ENCODE peak calls at places on chromosomes 3 and 15, in four cellular contexts. One of them, this sample, is unnamed.

GRCh38 chr3:106206165-106206564 is 337.4 kb upstream of the CBLB start:
- DNase-seq in A549: no peak
- DNase-seq in sigmoid colon: no peak
- DNase-seq in transverse colon: no peak
- DNase-seq in this sample: no peak

GRCh38 chr3:188241883-188242282 is 87.9 kb downstream of the LPP start:
- DNase-seq in sigmoid colon: no peak
- DNase-seq in A549: no peak
- DNase-seq in transverse colon: no peak
- DNase-seq in this sample: no peak

GRCh38 chr3:138845771-138846173 is 11.0 kb upstream of the PIK3CB start:
- DNase-seq in transverse colon: no peak
- DNase-seq in sigmoid colon: no peak
- DNase-seq in A549: no peak
- DNase-seq in this sample: no peak

GRCh38 chr3:42895332-42895868 is 10.5 kb upstream of the ZNF662 start:
- DNase-seq in transverse colon: no peak
- DNase-seq in A549: no peak
- DNase-seq in sigmoid colon: no peak
- DNase-seq in this sample: no peak

GRCh38 chr3:65955792-65956477 is 82.8 kb downstream of the MAGI1 start:
- DNase-seq in sigmoid colon: no peak
- DNase-seq in transverse colon: peak; percentile 42
- DNase-seq in A549: no peak
- DNase-seq in this sample: no peak

GRCh38 chr3:34568766-34569165 is 770.3 kb downstream of the PDCD6IP start:
- DNase-seq in sigmoid colon: no peak
- DNase-seq in A549: no peak
- DNase-seq in transverse colon: no peak
- DNase-seq in this sample: no peak

GRCh38 chr15:36449662-36450145 is 129.7 kb upstream of the CDIN1 start:
- DNase-seq in sigmoid colon: no peak
- DNase-seq in transverse colon: no peak
- DNase-seq in A549: no peak
- DNase-seq in this sample: no peak

GRCh38 chr3:74542441-74542840 is 72.0 kb downstream of the CNTN3 start:
- DNase-seq in sigmoid colon: no peak
- DNase-seq in transverse colon: no peak
- DNase-seq in A549: no peak
- DNase-seq in this sample: no peak

GRCh38 chr15:69165637-69166025 is 5.2 kb downstream of the GLCE start:
- DNase-seq in A549: no peak
- DNase-seq in transverse colon: no peak
- DNase-seq in sigmoid colon: no peak
- DNase-seq in this sample: no peak

GRCh38 chr3:66554178-66554577 is 53.4 kb upstream of the LRIG1 start:
- DNase-seq in sigmoid colon: no peak
- DNase-seq in transverse colon: no peak
- DNase-seq in A549: no peak
- DNase-seq in this sample: no peak

GRCh38 chr3:178525180-178525704 is 11.0 kb upstream of the KCNMB2 start:
- DNase-seq in A549: no peak
- DNase-seq in sigmoid colon: no peak
- DNase-seq in transverse colon: no peak
- DNase-seq in this sample: no peak

GRCh38 chr3:140455476-140455875 is 222.4 kb upstream of the TRIM42 start:
- DNase-seq in transverse colon: no peak
- DNase-seq in A549: no peak
- DNase-seq in sigmoid colon: no peak
- DNase-seq in this sample: no peak

GRCh38 chr3:95460274-95460673 is 1354.1 kb upstream of the EPHA6 start:
- DNase-seq in transverse colon: no peak
- DNase-seq in A549: no peak
- DNase-seq in sigmoid colon: peak; percentile 63
- DNase-seq in this sample: no peak

GRCh38 chr3:95721938-95722337 is 1092.5 kb upstream of the EPHA6 start:
- DNase-seq in transverse colon: no peak
- DNase-seq in A549: no peak
- DNase-seq in sigmoid colon: no peak
- DNase-seq in this sample: no peak

GRCh38 chr3:197811343-197811742 is 20.3 kb downstream of the LRCH3 start:
- DNase-seq in sigmoid colon: peak; percentile 75
- DNase-seq in A549: no peak
- DNase-seq in transverse colon: no peak
- DNase-seq in this sample: no peak

GRCh38 chr3:158935846-158936245 is 134.0 kb downstream of the MFSD1 start:
- DNase-seq in transverse colon: no peak
- DNase-seq in sigmoid colon: no peak
- DNase-seq in A549: no peak
- DNase-seq in this sample: no peak

GRCh38 chr3:31947671-31948091 is 33.4 kb downstream of the OSBPL10 start:
- DNase-seq in sigmoid colon: no peak
- DNase-seq in A549: no peak
- DNase-seq in transverse colon: no peak
- DNase-seq in this sample: no peak

GRCh38 chr3:159432721-159433300 is 555.8 kb upstream of the IL12A start:
- DNase-seq in transverse colon: no peak
- DNase-seq in A549: no peak
- DNase-seq in sigmoid colon: no peak
- DNase-seq in this sample: no peak

GRCh38 chr3:100210777-100211145 is 50.0 kb upstream of the TBC1D23 start:
- DNase-seq in sigmoid colon: no peak
- DNase-seq in transverse colon: no peak
- DNase-seq in A549: no peak
- DNase-seq in this sample: no peak

GRCh38 chr15:91609231-91609630 is 244.3 kb upstream of the SLCO3A1 start:
- DNase-seq in sigmoid colon: no peak
- DNase-seq in A549: no peak
- DNase-seq in transverse colon: no peak
- DNase-seq in this sample: no peak

GRCh38 chr3:126304704-126305103 is 52.5 kb downstream of the KLF15 start:
- DNase-seq in transverse colon: no peak
- DNase-seq in sigmoid colon: no peak
- DNase-seq in A549: no peak
- DNase-seq in this sample: no peak

GRCh38 chr3:113018461-113019181 is 27.8 kb downstream of the GTPBP8 start:
- DNase-seq in sigmoid colon: no peak
- DNase-seq in A549: no peak
- DNase-seq in transverse colon: no peak
- DNase-seq in this sample: no peak

GRCh38 chr15:42729409-42729808 is 7.5 kb downstream of the CDAN1 start:
- DNase-seq in A549: no peak
- DNase-seq in sigmoid colon: no peak
- DNase-seq in transverse colon: no peak
- DNase-seq in this sample: no peak

GRCh38 chr15:79897380-79897678 is 515 bp upstream of the MTHFS start:
- DNase-seq in transverse colon: no peak
- DNase-seq in A549: no peak
- DNase-seq in sigmoid colon: no peak
- DNase-seq in this sample: no peak

GRCh38 chr15:40240619-40241304 is 1.9 kb downstream of the PAK6 start:
- DNase-seq in transverse colon: no peak
- DNase-seq in sigmoid colon: peak; percentile 50
- DNase-seq in A549: no peak
- DNase-seq in this sample: no peak

GRCh38 chr3:28286595-28286994 is 45.2 kb downstream of the CMC1 start:
- DNase-seq in sigmoid colon: no peak
- DNase-seq in transverse colon: no peak
- DNase-seq in A549: peak; percentile 15
- DNase-seq in this sample: no peak

GRCh38 chr15:79736435-79737000 is 160.3 kb downstream of the MTHFS start:
- DNase-seq in transverse colon: no peak
- DNase-seq in A549: no peak
- DNase-seq in sigmoid colon: no peak
- DNase-seq in this sample: no peak

GRCh38 chr3:196969001-196969659 is 497 bp upstream of the PIGZ start:
- DNase-seq in sigmoid colon: no peak
- DNase-seq in transverse colon: peak; percentile 43
- DNase-seq in A549: no peak
- DNase-seq in this sample: no peak

GRCh38 chr3:112746675-112747276 is 99.9 kb downstream of the CD200R1L start:
- DNase-seq in A549: no peak
- DNase-seq in sigmoid colon: no peak
- DNase-seq in transverse colon: no peak
- DNase-seq in this sample: no peak

GRCh38 chr15:74324714-74325113 is 42.7 kb downstream of the CYP11A1 start:
- DNase-seq in transverse colon: no peak
- DNase-seq in A549: no peak
- DNase-seq in sigmoid colon: no peak
- DNase-seq in this sample: no peak

GRCh38 chr3:72043212-72044133 is 258.5 kb upstream of the PROK2 start:
- DNase-seq in A549: no peak
- DNase-seq in sigmoid colon: no peak
- DNase-seq in transverse colon: no peak
- DNase-seq in this sample: no peak

GRCh38 chr3:55801676-55802075 is 314.6 kb upstream of the WNT5A start:
- DNase-seq in A549: no peak
- DNase-seq in sigmoid colon: no peak
- DNase-seq in transverse colon: no peak
- DNase-seq in this sample: no peak

GRCh38 chr15:68347392-68347791 is 69.8 kb downstream of the FEM1B start:
- DNase-seq in sigmoid colon: no peak
- DNase-seq in A549: no peak
- DNase-seq in transverse colon: no peak
- DNase-seq in this sample: no peak

GRCh38 chr3:73846951-73847350 is 222.2 kb upstream of the PDZRN3 start:
- DNase-seq in A549: no peak
- DNase-seq in sigmoid colon: no peak
- DNase-seq in transverse colon: no peak
- DNase-seq in this sample: no peak

DNA sequence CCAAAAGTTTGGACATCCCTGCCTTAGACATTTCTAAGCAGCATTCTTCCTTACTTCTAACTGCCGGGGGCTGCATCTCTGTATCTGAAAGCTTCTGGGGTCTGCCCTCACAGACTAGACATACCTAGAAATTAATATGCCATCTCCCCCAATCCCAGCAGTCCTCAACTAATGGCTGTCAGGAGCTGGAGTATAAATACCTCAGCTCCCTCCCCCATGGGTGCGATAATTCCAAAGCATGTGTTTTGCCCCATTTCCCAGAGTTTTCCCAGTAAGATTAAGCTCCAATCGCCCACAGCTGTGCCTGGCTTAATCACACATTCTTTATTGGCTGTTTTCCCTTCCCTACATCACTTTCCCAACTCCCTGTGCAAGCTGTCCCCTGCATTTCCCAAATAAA is 13.8 kb upstream of the VPS8 start:
- DNase-seq in transverse colon: no peak
- DNase-seq in A549: no peak
- DNase-seq in sigmoid colon: no peak
- DNase-seq in this sample: no peak
- H3K4me3 ChIP-seq in transverse colon: no peak overlapping the region
- H3K4me3 ChIP-seq in A549: no peak overlapping the region
- H3K4me3 ChIP-seq in sigmoid colon: no peak overlapping the region
- H3K4me3 ChIP-seq in this sample: no peak overlapping the region

DNA sequence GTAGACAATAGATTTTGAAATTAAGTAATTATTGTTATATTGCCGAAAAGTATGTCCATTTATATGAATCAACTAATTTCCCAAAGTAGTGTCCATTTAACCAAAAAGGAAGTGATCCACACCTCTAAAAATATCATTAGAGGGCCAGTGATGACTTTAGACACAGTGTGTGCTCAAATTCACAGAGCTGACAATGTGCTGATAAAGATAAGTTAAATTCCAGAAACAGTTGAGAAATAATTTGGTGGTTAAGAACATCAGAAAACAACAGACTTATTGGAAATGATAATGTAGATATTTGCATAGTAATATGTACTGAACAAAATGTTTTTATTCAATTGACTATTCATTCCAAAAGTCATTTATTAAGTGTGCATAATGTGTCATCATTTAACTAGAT is 230.1 kb upstream of the ADAMTS9 start:
- DNase-seq in A549: no peak
- DNase-seq in sigmoid colon: no peak
- DNase-seq in transverse colon: no peak
- DNase-seq in this sample: no peak
- TF ChIP-seq EP300 in A549: no peak
- TF ChIP-seq EP300 in sigmoid colon: no peak
- TF ChIP-seq EP300 in transverse colon: no peak
- TF ChIP-seq EP300 in this sample: no peak

GRCh38 chr3:122410111-122410510 is 5.8 kb downstream of the WDR5B start:
- DNase-seq in A549: no peak
- DNase-seq in transverse colon: no peak
- DNase-seq in sigmoid colon: no peak
- DNase-seq in this sample: no peak
- H3K4me3 ChIP-seq in A549: no peak overlapping the region
- H3K4me3 ChIP-seq in transverse colon: no peak overlapping the region
- H3K4me3 ChIP-seq in sigmoid colon: no peak overlapping the region
- H3K4me3 ChIP-seq in this sample: no peak overlapping the region

GRCh38 chr3:192884831-192885356 is 32.8 kb downstream of the MB21D2 start:
- DNase-seq in A549: no peak
- DNase-seq in transverse colon: no peak
- DNase-seq in sigmoid colon: no peak
- DNase-seq in this sample: no peak
- TF ChIP-seq EP300 in A549: no peak
- TF ChIP-seq EP300 in transverse colon: no peak
- TF ChIP-seq EP300 in sigmoid colon: no peak
- TF ChIP-seq EP300 in this sample: no peak

DNA sequence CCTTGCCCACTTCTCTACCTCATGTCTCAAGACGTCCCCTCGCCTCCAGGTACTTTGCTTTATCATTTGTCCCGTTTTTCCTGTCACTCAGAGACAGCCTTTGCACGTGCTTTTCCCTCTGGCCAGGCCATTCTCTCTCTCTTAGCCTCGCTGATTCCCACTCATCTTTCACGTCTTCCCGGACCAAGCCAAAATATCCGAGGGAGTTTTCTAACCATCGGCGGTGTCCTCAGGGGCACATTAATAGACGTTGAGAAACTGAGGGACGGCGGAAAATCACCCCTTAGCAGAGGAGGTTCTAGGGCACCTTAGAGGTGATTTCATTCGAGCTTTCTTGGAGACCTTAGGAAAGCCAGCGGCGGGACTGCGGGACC is 551 bp downstream of the SUSD5 start:
- DNase-seq in transverse colon: no peak
- DNase-seq in sigmoid colon: no peak
- DNase-seq in A549: no peak
- DNase-seq in this sample: no peak
- H3K4me3 ChIP-seq in transverse colon: no peak overlapping the region
- H3K4me3 ChIP-seq in sigmoid colon: peak overlapping the region; percentile 59
- H3K4me3 ChIP-seq in A549: peak overlapping the region; percentile 57
- H3K4me3 ChIP-seq in this sample: peak overlapping the region; percentile 31

DNA sequence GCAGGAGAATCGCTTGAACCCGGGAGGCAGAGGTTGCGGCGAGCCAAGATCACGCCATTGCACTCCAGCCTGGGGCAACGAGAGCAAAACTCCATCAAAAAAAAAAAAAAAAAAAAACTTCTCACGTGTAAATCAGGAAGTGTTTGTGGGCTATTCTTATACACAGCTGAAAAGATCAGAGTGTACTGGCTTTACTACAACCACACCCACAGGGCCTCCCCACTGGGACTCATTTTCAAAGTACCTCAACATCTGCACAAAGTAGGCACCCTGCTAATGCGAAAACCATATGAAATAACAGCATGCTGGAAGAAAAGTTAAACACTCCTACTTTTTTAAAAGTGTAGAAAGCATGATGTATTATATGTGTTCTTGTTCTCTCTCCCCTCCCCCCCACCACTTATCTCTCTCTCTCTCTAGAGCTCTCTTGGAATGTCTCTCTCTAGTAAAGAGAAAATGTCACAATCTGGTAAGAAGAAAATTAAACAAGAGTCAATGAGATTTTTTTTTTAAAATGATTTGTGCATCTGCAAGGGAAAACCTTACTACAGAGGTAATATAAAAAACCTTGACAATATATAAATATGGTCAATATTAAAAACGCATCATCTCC is 11.1 kb downstream of the UACA start:
- DNase-seq in transverse colon: peak; percentile 34
- DNase-seq in sigmoid colon: no peak
- DNase-seq in A549: no peak
- DNase-seq in this sample: no peak
- TF ChIP-seq EP300 in transverse colon: no peak
- TF ChIP-seq EP300 in sigmoid colon: no peak
- TF ChIP-seq EP300 in A549: no peak
- TF ChIP-seq EP300 in this sample: no peak

This sample was measured in ovary.